ENCODE peak calls at places on chromosomes 4 and X, in seven cellular contexts. K is suprapubic skin; L is HL-60; Y is CD4-positive, alpha-beta T cell; X is body of pancreas; V is psoas muscle; T is left ventricle myocardium inferior. I is an unnamed sample.

GRCh38 chrX:36445576-36445975 is 526.0 kb downstream of the CFAP47 start:
- DNase-seq in L (no peak), V (no peak), X (no peak), K (no peak), Y (no peak), T (no peak), I (no peak)

GRCh38 chr4:116346750-116347149 is 738.6 kb downstream of the TRAM1L1 start:
- DNase-seq in T (no peak), Y (no peak), K (no peak), L (no peak), X (no peak), V (no peak), I (no peak)

GRCh38 chr4:180951312-180951711 is 1291.9 kb upstream of the TENM3 start:
- DNase-seq in T (no peak), Y (no peak), X (no peak), V (no peak), L (no peak), K (no peak), I (no peak)

GRCh38 chr4:3047464-3048286 is 26.7 kb downstream of the HTT-AS start:
- DNase-seq in X (peak), L (peak), Y (peak), V (peak), K (no peak), T (peak), I (no peak)

GRCh38 chr4:11724731-11725130 is 296.0 kb upstream of the HS3ST1 start:
- DNase-seq in X (no peak), K (no peak), Y (no peak), V (no peak), L (no peak), T (no peak), I (no peak)

GRCh38 chr4:8150152-8151090 is 8.2 kb downstream of the ABLIM2 start:
- DNase-seq in X (no peak), V (no peak), Y (no peak), K (no peak), L (no peak), T (no peak), I (peak)

GRCh38 chr4:40576651-40577480 is 52.8 kb downstream of the RBM47 start:
- DNase-seq in K (peak), L (peak), T (peak), X (peak), V (peak), Y (no peak), I (peak)

GRCh38 chr4:3853388-3854035 is 87.3 kb downstream of the ADRA2C start:
- DNase-seq in L (no peak), V (no peak), T (no peak), K (no peak), Y (no peak), X (no peak), I (no peak)

GRCh38 chr4:128379860-128380259 is 92.2 kb upstream of the PGRMC2 start:
- DNase-seq in K (no peak), T (peak), L (peak), Y (no peak), X (peak), V (peak), I (no peak)

GRCh38 chr4:77074961-77075855 is 581 bp downstream of the CCNI start:
- DNase-seq in T (peak), X (peak), L (peak), V (peak), K (peak), Y (peak), I (peak)

GRCh38 chr4:122796801-122797404 is 29.7 kb upstream of the FGF2 start:
- DNase-seq in K (no peak), T (no peak), L (no peak), X (no peak), Y (no peak), V (no peak), I (no peak)

GRCh38 chr4:42397635-42398447 is 553 bp downstream of the SHISA3 start:
- DNase-seq in L (peak), X (peak), K (no peak), Y (no peak), V (peak), T (peak), I (peak)

GRCh38 chr4:152784490-152785195 is 4.9 kb downstream of the ARFIP1 start:
- DNase-seq in Y (no peak), T (no peak), X (no peak), K (no peak), L (no peak), V (no peak), I (no peak)

GRCh38 chr4:101211146-101211553 is 136.2 kb downstream of the PPP3CA start:
- DNase-seq in T (no peak), Y (no peak), V (no peak), L (no peak), X (no peak), K (no peak), I (no peak)

GRCh38 chr4:152000518-152000917 is 239.7 kb upstream of the GATB start:
- DNase-seq in T (no peak), X (no peak), V (no peak), K (no peak), L (no peak), Y (no peak), I (no peak)

GRCh38 chrX:314049-314448 is 4.5 kb downstream of the GTPBP6 start:
- DNase-seq in V (peak), Y (no peak), K (no peak), T (peak), L (no peak), X (no peak), I (peak)

GRCh38 chr4:33494150-33494549 is 2750.2 kb downstream of the ARAP2 start:
- DNase-seq in X (no peak), Y (no peak), L (no peak), K (no peak), T (no peak), V (no peak), I (no peak)

DNA sequence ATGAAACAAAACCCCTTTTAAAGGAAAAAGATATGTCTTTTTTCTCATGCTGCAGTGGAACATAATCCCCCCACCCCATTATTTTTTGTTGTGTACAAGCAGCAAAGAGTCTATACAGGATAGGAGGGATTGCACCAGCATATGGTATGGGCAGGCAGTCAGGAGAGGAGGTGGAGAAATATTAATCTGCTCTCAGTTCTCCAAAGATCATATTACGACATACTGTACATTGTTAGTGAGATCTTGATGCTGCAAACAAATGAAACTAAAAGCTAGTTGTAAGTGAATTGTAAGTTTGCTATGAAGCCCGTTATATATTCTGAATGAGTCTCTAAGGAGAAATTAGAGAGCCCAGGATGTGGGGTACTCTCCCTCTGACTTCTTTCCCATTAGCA is 75.3 kb downstream of the RAPGEF2 start:
- DNase-seq in Y (no peak), V (no peak), L (peak), T (no peak), K (no peak), X (no peak), I (no peak)
- H3K27ac ChIP-seq in Y (no peak), V (no peak), L (no peak), T (peak), K (no peak), X (peak), I (peak)

GRCh38 chr4:47532658-47533057 is 47.6 kb downstream of the ATP10D start:
- DNase-seq in L (no peak), K (no peak), Y (no peak), X (no peak), V (no peak), T (no peak), I (no peak)

GRCh38 chr4:47530801-47531200 is 45.7 kb downstream of the ATP10D start:
- DNase-seq in L (no peak), V (no peak), X (no peak), T (no peak), Y (no peak), K (no peak), I (no peak)

GRCh38 chr4:47531241-47531953 is 46.3 kb downstream of the ATP10D start:
- DNase-seq in L (peak), X (no peak), Y (peak), K (no peak), V (no peak), T (no peak), I (no peak)

GRCh38 chr4:47533689-47534347 is 48.7 kb downstream of the ATP10D start:
- DNase-seq in V (no peak), T (no peak), X (no peak), K (no peak), L (no peak), Y (no peak), I (no peak)

GRCh38 chr4:47531954-47532321 is 46.9 kb downstream of the ATP10D start:
- DNase-seq in X (no peak), T (no peak), K (no peak), L (no peak), Y (no peak), V (no peak), I (no peak)
- H3K27ac ChIP-seq in X (peak), T (peak), K (peak), L (no peak), Y (no peak), V (no peak), I (peak)

DNA sequence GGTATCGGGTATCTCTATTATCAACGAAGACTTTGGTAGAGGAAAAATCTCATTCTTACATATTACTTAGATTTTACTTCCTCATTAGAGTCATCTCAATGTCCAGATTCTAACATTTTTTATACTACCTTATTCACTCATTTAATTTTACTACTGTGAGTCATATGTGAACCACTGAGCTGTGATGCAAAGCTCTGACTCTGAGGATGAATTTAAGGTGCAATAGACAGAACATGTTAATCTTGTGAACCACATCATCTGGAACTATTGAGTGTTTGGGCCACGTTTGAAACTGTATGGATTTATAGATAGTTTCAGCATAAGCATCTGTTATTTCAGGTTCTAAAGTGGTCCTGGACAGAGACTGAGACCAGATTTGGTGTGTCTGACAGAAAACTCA is 78.4 kb downstream of the PWWP3B start:
- DNase-seq in L (no peak), Y (no peak), X (no peak), T (no peak), V (no peak), K (no peak), I (no peak)
- H3K27ac ChIP-seq in L (no peak), Y (no peak), X (no peak), T (no peak), V (no peak), K (no peak), I (no peak)

DNA sequence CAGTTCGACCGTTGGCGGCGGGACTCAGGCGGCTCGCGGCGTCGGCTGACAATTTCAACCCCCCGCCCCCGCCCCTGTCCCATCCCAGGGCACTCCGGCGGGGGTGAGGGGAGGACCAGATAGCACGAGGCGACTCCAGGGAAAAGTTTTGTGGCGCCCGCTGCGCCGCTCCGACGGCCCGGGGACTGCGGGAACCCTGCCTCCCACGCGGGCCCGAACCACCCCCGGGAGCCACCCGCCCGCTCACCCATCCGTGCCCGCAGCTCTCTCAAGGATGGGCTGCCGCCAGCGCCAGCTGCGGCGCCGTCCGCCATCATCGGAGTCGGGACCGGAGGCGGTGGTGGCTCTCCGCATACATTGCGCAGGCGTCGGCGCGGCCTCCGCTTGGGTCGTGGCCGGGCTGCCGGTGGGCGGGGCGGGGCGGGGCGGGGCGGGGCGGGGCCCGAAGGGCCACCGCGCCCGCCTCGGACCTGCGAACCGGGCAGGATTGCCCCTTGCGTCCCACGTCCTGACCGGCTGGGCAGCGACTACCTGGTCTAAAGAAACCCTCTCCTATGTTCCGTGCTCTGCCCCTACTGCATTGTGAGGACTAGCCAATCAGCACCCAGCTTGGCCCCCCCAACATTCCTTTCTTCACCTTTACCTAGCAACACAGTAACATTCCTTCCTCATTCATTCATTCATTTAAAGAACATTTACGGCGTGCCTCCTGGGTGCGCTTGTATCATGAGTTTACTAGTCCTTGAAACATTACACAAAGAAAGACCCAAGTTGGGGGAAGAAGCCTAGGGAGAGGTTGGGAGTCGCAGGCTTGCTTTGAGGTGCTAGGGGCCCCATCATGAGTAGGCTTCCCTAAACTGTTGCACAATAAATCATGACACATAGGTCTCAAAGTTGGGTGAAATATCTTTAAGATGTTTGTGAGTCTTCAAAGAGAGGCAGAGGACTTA is at the start of gene MAP7D3:
- DNase-seq in K (no peak), T (peak), X (peak), V (peak), Y (peak), L (peak), I (peak)
- H3K27ac ChIP-seq in K (peak), T (peak), X (no peak), V (peak), Y (peak), L (peak), I (peak)

GRCh38 chr4:137452799-137453198 is 79.5 kb downstream of the PCDH18 start:
- DNase-seq in K (no peak), T (no peak), V (no peak), X (no peak), Y (no peak), L (no peak), I (no peak)
- H3K27ac ChIP-seq in K (no peak), T (no peak), V (no peak), X (no peak), Y (no peak), L (no peak), I (no peak)

DNA sequence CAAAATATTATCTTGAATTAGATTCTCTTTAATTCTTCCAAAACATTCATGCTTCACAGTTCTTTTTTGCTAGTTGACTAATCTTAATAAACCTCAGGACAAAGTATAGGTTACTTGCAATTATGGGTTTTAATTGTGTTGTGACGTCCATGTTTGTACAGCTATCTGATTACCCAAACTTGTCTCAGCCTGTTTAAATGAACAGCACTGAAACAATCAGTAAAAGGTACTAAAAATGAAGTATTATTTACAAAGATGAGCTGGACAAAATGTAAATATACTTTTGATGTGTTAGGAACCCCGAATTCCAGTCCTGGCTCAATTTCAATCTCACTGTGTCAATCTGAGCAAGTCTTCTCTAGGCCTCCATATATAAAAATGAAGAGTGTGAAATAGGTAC is 57.4 kb upstream of the SLC6A14 start:
- DNase-seq in K (no peak), L (no peak), T (no peak), X (no peak), V (no peak), Y (no peak), I (no peak)
- H3K27ac ChIP-seq in K (no peak), L (no peak), T (no peak), X (no peak), V (no peak), Y (no peak), I (no peak)

DNA sequence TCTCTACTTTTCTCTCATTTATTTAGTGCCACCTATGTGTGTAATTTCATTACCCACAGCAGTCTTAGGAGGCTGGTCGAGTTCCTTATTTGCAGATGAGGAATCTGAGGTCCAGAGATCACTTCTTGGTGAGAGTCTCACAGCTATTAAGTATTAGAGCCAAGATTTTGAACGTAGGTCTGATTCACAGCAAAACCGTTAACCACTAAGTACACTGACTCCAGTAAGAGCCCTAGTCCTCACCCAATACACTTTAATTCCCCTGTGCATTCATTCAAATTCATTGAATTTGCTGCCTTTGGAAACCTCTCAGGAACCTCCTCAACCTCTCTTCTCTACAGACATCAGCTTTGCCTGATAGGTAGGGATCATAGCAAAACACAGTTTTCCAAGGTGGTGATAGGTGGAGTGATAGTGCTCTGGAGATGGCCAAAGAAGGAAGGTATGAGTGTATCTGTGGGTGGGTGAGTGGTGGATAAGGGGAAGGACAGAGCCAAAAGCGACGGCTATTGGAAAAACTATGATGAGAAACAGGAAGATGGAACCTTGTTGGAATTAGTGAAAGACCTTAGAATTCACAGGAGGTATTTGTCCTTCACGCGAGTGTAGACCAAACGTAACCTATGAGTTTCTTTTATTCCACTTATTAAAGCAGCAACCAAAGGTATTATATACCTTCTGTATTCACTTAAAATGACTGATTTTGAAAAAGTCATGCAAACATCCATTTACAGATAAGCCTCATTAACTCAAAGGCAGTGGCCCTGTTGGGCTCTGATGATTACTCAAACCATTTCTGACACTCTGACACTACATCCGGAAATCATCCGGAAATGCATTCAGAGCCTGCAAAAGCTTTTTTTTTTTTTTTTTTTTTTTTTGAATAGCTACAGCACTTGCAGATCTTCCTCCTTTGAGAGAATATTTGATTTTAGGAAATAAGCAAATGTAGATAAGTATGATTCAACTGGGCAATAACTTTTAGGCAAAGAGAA is 6.3 kb downstream of the FMR1 start:
- DNase-seq in L (peak), Y (no peak), K (no peak), X (no peak), T (no peak), V (no peak), I (no peak)
- H3K27ac ChIP-seq in L (no peak), Y (peak), K (no peak), X (no peak), T (no peak), V (no peak), I (no peak)

DNA sequence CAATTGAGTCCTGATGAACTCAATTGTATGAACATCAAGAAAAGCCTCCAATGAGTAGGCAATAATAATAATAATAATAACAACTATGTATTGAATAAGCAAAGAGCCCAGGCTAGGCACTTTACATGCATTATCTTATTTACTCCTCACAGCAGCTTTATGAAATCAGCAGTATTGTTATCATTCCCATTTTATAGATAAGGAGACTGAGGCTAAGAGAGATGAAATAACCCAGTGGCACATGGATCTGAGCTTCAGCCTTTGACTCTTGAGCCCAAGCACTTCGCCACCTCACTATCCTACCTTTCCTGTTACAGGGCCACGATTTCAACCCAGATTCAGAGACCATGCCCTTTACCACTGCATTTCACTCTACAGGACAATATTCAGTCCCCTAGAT is 3.2 kb downstream of the RAB33A start:
- DNase-seq in V (no peak), Y (no peak), K (no peak), X (no peak), L (no peak), T (no peak), I (no peak)
- H3K27ac ChIP-seq in V (no peak), Y (no peak), K (no peak), X (no peak), L (no peak), T (peak), I (no peak)

I was measured in left lung.